ENCODE peak calls at places on chromosomes 16 and 17, in eight cellular contexts. C is putamen, Y is posterior cingulate gyrus, O is hypothalamus, N is ovary, E is fibroblast of lung, Q is cardiac muscle cell, J is KG1. A is an unnamed sample.
A peak's percentile ranks its signal among the peaks of the same experiment; 100 is the strongest.

GRCh38 chr16:21590287-21590686 is 9.1 kb upstream of the METTL9 start:
- DNase-seq in C (no peak), Y (no peak), O (no peak), N (no peak), E (no peak), Q (peak; percentile 25), J (no peak), A (no peak)

GRCh38 chr17:50060951-50061712 is 5.2 kb downstream of the ITGA3 start:
- DNase-seq in C (peak; percentile 53), Y (no peak), O (no peak), N (peak; percentile 93), E (peak; percentile 82), Q (peak; percentile 83), J (no peak), A (no peak)

GRCh38 chr16:84166796-84167695 is 19.8 kb downstream of the TAF1C start:
- DNase-seq in C (no peak), Y (no peak), O (no peak), N (no peak), E (no peak), Q (no peak), J (no peak), A (no peak)

GRCh38 chr16:65663774-65664173 is 541.9 kb upstream of the CDH11 start:
- DNase-seq in C (no peak), Y (no peak), O (no peak), N (no peak), E (peak; percentile 73), Q (no peak), J (no peak), A (no peak)

GRCh38 chr17:75352079-75352569 is 53.4 kb downstream of the GRB2 start:
- DNase-seq in C (peak; percentile 62), Y (no peak), O (no peak), N (no peak), E (peak; percentile 44), Q (no peak), J (no peak), A (peak; percentile 45)

GRCh38 chr16:1125471-1125870 is 27.4 kb upstream of the CACNA1H start:
- DNase-seq in C (peak; percentile 68), Y (peak; percentile 21), O (peak; percentile 29), N (peak; percentile 69), E (peak; percentile 72), Q (peak; percentile 47), J (no peak), A (no peak)

GRCh38 chr16:50273888-50274770 is 7.8 kb downstream of the ADCY7 start:
- DNase-seq in C (no peak), Y (no peak), O (no peak), N (peak; percentile 32), E (no peak), Q (no peak), J (peak; percentile 59), A (no peak)

GRCh38 chr17:72863511-72864175 is 228.8 kb downstream of the SLC39A11 start:
- DNase-seq in C (no peak), Y (no peak), O (no peak), N (no peak), E (no peak), Q (no peak), J (no peak), A (no peak)